ENCODE peak calls at places on chromosomes 16 and 17, in ten cellular contexts. H is heart left ventricle, N is breast epithelium, W is uterus, G is ovary, L is K562, X is A549, Y is esophagus squamous epithelium, E is stomach, R is prostate gland. J is an unnamed sample. For H3K4me1, the result is how much of the 10 kb centered on the place peaks cover.

GRCh38 chr16:19771796-19772195 is 53.7 kb downstream of the IQCK start:
- DNase-seq in H (no peak), N (no peak), W (no peak), G (no peak), L (no peak), X (no peak), Y (no peak), E (no peak), R (no peak), J (no peak)

GRCh38 chr17:7445011-7445927 is at the start of gene CHRNB1:
- DNase-seq in H (peak), N (no peak), W (peak), G (peak), L (peak), X (peak), Y (no peak), E (peak), R (no peak), J (peak)

GRCh38 chr17:5023588-5024147 is 11.6 kb downstream of the SLC52A1 start:
- DNase-seq in H (no peak), N (no peak), W (no peak), G (no peak), L (no peak), X (no peak), Y (no peak), E (no peak), R (no peak), J (no peak)

GRCh38 chr17:28500712-28501379 is 5.3 kb upstream of the FOXN1 start:
- DNase-seq in H (no peak), N (no peak), W (no peak), G (no peak), L (peak), X (no peak), Y (no peak), E (no peak), R (no peak), J (no peak)

GRCh38 chr17:57899822-57900221 is 50.0 kb upstream of the MRPS23 start:
- DNase-seq in H (no peak), N (peak), W (peak), G (peak), L (no peak), X (peak), Y (no peak), E (peak), R (peak), J (no peak)

GRCh38 chr16:31008154-31008950 is 2.1 kb downstream of the STX1B start:
- DNase-seq in H (no peak), N (no peak), W (no peak), G (no peak), L (no peak), X (no peak), Y (no peak), E (no peak), R (no peak), J (no peak)

GRCh38 chr17:58340623-58340876 is 11.5 kb downstream of the SUPT4H1 start:
- DNase-seq in H (no peak), N (no peak), W (no peak), G (no peak), L (no peak), X (no peak), Y (no peak), E (no peak), R (no peak), J (no peak)

GRCh38 chr16:24123275-24123674 is 132.9 kb upstream of the CACNG3 start:
- DNase-seq in H (no peak), N (no peak), W (no peak), G (no peak), L (no peak), X (no peak), Y (no peak), E (no peak), R (no peak), J (no peak)

GRCh38 chr17:58272367-58273280 is 8.1 kb downstream of the MPO start:
- DNase-seq in H (no peak), N (no peak), W (no peak), G (no peak), L (no peak), X (no peak), Y (no peak), E (no peak), R (no peak), J (no peak)

GRCh38 chr17:80760501-80760900 is 215.9 kb downstream of the RPTOR start:
- DNase-seq in H (no peak), N (peak), W (no peak), G (no peak), L (no peak), X (no peak), Y (no peak), E (peak), R (peak), J (no peak)

GRCh38 chr16:8729779-8730334 is 55.4 kb downstream of the ABAT start:
- DNase-seq in H (no peak), N (peak), W (no peak), G (no peak), L (no peak), X (no peak), Y (no peak), E (no peak), R (no peak), J (no peak)

GRCh38 chr17:12727076-12727750 is 61.5 kb downstream of the MYOCD start:
- DNase-seq in H (no peak), N (no peak), W (no peak), G (peak), L (no peak), X (peak), Y (no peak), E (no peak), R (no peak), J (no peak)

GRCh38 chr16:814974-815373 is 14.4 kb upstream of the GNG13 start:
- DNase-seq in H (no peak), N (no peak), W (no peak), G (no peak), L (no peak), X (no peak), Y (no peak), E (no peak), R (no peak), J (no peak)

GRCh38 chr17:71232801-71233559 is 887.8 kb upstream of the SOX9 start:
- DNase-seq in H (no peak), N (no peak), W (no peak), G (no peak), L (no peak), X (no peak), Y (no peak), E (no peak), R (no peak), J (no peak)

GRCh38 chr17:6067060-6067459 is 3.1 kb upstream of the WSCD1 start:
- DNase-seq in H (no peak), N (no peak), W (no peak), G (no peak), L (peak), X (no peak), Y (no peak), E (no peak), R (no peak), J (no peak)

GRCh38 chr17:40038882-40039513 is 15.2 kb downstream of the MED24 start:
- DNase-seq in H (peak), N (peak), W (peak), G (peak), L (peak), X (peak), Y (no peak), E (peak), R (peak), J (peak)

GRCh38 chr16:86059253-86060171 is 160.6 kb downstream of the IRF8 start:
- DNase-seq in H (peak), N (no peak), W (peak), G (peak), L (no peak), X (no peak), Y (no peak), E (no peak), R (no peak), J (peak)

GRCh38 chr16:12091569-12092346 is 115.2 kb downstream of the SNX29 start:
- DNase-seq in H (no peak), N (peak), W (no peak), G (peak), L (peak), X (no peak), Y (no peak), E (no peak), R (no peak), J (no peak)

GRCh38 chr17:8803531-8804416 is 4.6 kb upstream of the MFSD6L start:
- DNase-seq in H (no peak), N (no peak), W (no peak), G (no peak), L (no peak), X (peak), Y (no peak), E (no peak), R (no peak), J (no peak)
- TF ChIP-seq POLR2A in H (no peak), N (no peak), W (no peak), G (no peak), L (no peak), X (no peak), Y (no peak), E (no peak), R (no peak), J (no peak)

GRCh38 chr17:64103751-64104364 is 26.1 kb downstream of the ERN1 start:
- DNase-seq in H (no peak), N (no peak), W (no peak), G (no peak), L (no peak), X (no peak), Y (no peak), E (no peak), R (no peak), J (no peak)
- H3K4me1 ChIP-seq in H (under half), N (under half), W (under half), G (under half), L (under half), X (under half), Y (half or more), E (half or more), R (under half), J (under half)

GRCh38 chr16:79767597-79768280 is 167.2 kb upstream of the MAF start:
- DNase-seq in H (peak), N (no peak), W (peak), G (peak), L (peak), X (peak), Y (no peak), E (peak), R (peak), J (peak)
- H3K4me3 ChIP-seq in H (peak), N (peak), W (peak), G (peak), L (no peak), X (no peak), Y (peak), E (peak), R (peak), J (no peak)

GRCh38 chr17:1754430-1755112 is 7.3 kb upstream of the SERPINF1 start:
- DNase-seq in H (no peak), N (no peak), W (no peak), G (no peak), L (no peak), X (no peak), Y (no peak), E (no peak), R (no peak), J (no peak)

GRCh38 chr17:1755993-1756306 is 5.9 kb upstream of the SERPINF1 start:
- DNase-seq in H (no peak), N (no peak), W (peak), G (no peak), L (peak), X (peak), Y (no peak), E (no peak), R (no peak), J (peak)

GRCh38 chr17:1752425-1752941 is 9.4 kb upstream of the SERPINF1 start:
- DNase-seq in H (no peak), N (no peak), W (no peak), G (no peak), L (no peak), X (peak), Y (no peak), E (no peak), R (no peak), J (peak)

GRCh38 chr17:1753767-1754429 is 8.0 kb upstream of the SERPINF1 start:
- DNase-seq in H (no peak), N (no peak), W (no peak), G (no peak), L (no peak), X (peak), Y (no peak), E (no peak), R (no peak), J (no peak)

DNA sequence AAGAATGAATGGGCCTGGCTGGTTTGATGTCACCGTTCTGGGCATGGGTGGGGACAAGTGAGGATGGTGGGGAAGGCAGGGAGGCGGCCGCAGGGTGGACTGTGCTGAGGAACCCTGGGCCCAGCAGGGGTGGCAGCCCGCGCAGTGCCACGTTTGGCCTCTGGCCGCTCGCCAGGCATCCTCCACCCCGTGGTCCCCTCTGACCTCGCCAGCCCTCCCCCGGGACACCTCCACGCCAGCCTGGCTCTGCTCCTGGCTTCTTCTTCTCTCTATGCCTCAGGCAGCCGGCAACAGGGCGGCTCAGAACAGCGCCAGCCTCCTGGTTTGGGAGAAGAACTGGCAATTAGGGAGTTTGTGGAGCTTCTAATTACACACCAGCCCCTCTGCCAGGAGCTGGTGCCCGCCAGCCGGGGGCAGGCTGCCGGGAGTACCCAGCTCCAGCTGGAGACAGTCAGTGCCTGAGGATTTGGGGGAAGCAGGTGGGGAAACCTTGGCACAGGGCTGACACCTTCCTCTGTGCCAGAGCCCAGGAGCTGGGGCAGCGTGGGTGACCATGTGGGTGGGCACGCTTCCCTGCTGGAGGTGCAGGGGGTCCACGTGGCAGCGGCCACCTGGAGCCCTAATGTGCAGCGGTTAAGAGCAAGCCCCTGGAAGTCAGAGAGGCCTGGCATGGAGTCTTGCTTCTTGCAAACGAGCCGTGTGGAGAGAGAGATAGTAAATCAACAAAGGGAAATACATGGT is 6.4 kb upstream of the SERPINF1 start:
- DNase-seq in H (no peak), N (no peak), W (no peak), G (no peak), L (no peak), X (no peak), Y (no peak), E (no peak), R (no peak), J (no peak)
- TF ChIP-seq POLR2A in H (no peak), N (no peak), W (no peak), G (no peak), L (no peak), X (no peak), Y (no peak), E (no peak), R (no peak), J (no peak)

GRCh38 chr17:77298811-77299210 is 158.0 kb downstream of the SEC14L1 start:
- DNase-seq in H (no peak), N (no peak), W (no peak), G (no peak), L (no peak), X (peak), Y (no peak), E (no peak), R (no peak), J (no peak)
- H3K4me1 ChIP-seq in H (under half), N (under half), W (under half), G (under half), L (under half), X (half or more), Y (under half), E (under half), R (under half), J (under half)

GRCh38 chr16:28062261-28063046 is 1.1 kb downstream of the GSG1L start:
- DNase-seq in H (no peak), N (no peak), W (no peak), G (no peak), L (no peak), X (no peak), Y (no peak), E (no peak), R (no peak), J (no peak)

GRCh38 chr16:28064150-28064549 is 636 bp upstream of the GSG1L start:
- DNase-seq in H (no peak), N (no peak), W (no peak), G (no peak), L (no peak), X (no peak), Y (no peak), E (no peak), R (no peak), J (no peak)

GRCh38 chr16:28063047-28063521 is 430 bp downstream of the GSG1L start:
- DNase-seq in H (no peak), N (no peak), W (no peak), G (no peak), L (no peak), X (peak), Y (no peak), E (no peak), R (no peak), J (no peak)

GRCh38 chr16:28064706-28065249 is 1.3 kb upstream of the GSG1L start:
- DNase-seq in H (no peak), N (no peak), W (no peak), G (no peak), L (no peak), X (no peak), Y (no peak), E (no peak), R (no peak), J (no peak)

DNA sequence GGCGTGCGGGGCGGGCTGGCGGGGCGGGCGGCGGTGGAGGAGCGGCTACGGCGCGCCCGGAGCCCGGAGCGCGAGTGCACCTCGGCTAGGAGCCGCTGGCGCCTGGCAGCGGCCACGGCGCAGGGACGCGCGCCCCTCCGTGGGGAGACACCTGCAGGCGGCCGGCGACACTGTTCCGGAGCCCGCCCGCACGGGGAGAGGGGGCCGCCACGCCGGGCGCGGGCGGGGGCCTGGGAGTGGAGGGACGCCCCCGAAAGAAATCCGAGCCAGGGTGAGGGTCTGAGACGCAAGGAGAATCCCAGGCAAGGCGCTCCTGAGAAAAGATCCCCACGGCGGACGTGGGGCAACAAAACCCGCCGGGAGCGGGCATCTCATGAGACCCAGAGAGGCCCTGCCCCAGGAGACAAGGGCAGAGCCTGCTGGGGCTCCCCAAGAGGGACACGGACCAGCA is at the start of gene GSG1L:
- DNase-seq in H (no peak), N (no peak), W (no peak), G (no peak), L (no peak), X (no peak), Y (no peak), E (no peak), R (no peak), J (no peak)
- H3K4me3 ChIP-seq in H (peak), N (no peak), W (no peak), G (no peak), L (no peak), X (peak), Y (peak), E (peak), R (peak), J (peak)